ENCODE peak calls at places on chromosomes 3 and 15, in seven cellular contexts. Z is RWPE1, B is endothelial cell, S is cardiac fibroblast, Q is tibial nerve, V is HFFc6, T is fibroblast of mammary gland. C is an unnamed sample.

GRCh38 chr15:41241251-41241964 is 10.3 kb downstream of the CHP1 start:
- DNase-seq in Z (no peak), B (no peak), S (no peak), Q (no peak), V (no peak), T (no peak), C (peak; percentile 4)

GRCh38 chr3:127754411-127755304 is 67.7 kb downstream of the MGLL start:
- DNase-seq in Z (no peak), B (no peak), S (no peak), Q (no peak), V (no peak), T (no peak), C (no peak)

GRCh38 chr15:48440084-48440483 is 108.9 kb downstream of the DUT start:
- DNase-seq in Z (no peak), B (no peak), S (peak; percentile 58), Q (peak; percentile 51), V (peak; percentile 74), T (peak; percentile 93), C (peak; percentile 90)

GRCh38 chr15:60128000-60128376 is 123.9 kb downstream of the FOXB1 start:
- DNase-seq in Z (no peak), B (no peak), S (peak; percentile 54), Q (no peak), V (peak; percentile 16), T (peak; percentile 33), C (no peak)

GRCh38 chr15:87940763-87941162 is 315.8 kb downstream of the NTRK3 start:
- DNase-seq in Z (no peak), B (no peak), S (no peak), Q (no peak), V (no peak), T (no peak), C (peak; percentile 38)

GRCh38 chr3:193737191-193737751 is 144.3 kb downstream of the OPA1 start:
- DNase-seq in Z (no peak), B (no peak), S (no peak), Q (no peak), V (no peak), T (no peak), C (no peak)

GRCh38 chr15:33808720-33809119 is 159.6 kb upstream of the CHRM5 start:
- DNase-seq in Z (no peak), B (no peak), S (no peak), Q (no peak), V (no peak), T (no peak), C (peak; percentile 92)

GRCh38 chr3:53938645-53939044 is 47.0 kb upstream of the SELENOK start:
- DNase-seq in Z (peak; percentile 55), B (peak; percentile 57), S (peak; percentile 72), Q (peak; percentile 58), V (peak; percentile 57), T (peak; percentile 54), C (peak; percentile 58)

GRCh38 chr3:48553886-48554845 is 2.4 kb downstream of the PFKFB4 start:
- DNase-seq in Z (no peak), B (no peak), S (no peak), Q (no peak), V (no peak), T (no peak), C (no peak)

GRCh38 chr3:45127130-45127822 is 18.9 kb downstream of the CDCP1 start:
- DNase-seq in Z (peak; percentile 22), B (no peak), S (no peak), Q (no peak), V (no peak), T (no peak), C (no peak)
- TF ChIP-seq CTCF in Z (no peak), B (no peak), S (no peak), Q (no peak), V (no peak), T (no peak), C (no peak)

GRCh38 chr3:37836589-37836988 is 25.1 kb upstream of the CTDSPL start:
- DNase-seq in Z (no peak), B (no peak), S (no peak), Q (no peak), V (no peak), T (no peak), C (no peak)

DNA sequence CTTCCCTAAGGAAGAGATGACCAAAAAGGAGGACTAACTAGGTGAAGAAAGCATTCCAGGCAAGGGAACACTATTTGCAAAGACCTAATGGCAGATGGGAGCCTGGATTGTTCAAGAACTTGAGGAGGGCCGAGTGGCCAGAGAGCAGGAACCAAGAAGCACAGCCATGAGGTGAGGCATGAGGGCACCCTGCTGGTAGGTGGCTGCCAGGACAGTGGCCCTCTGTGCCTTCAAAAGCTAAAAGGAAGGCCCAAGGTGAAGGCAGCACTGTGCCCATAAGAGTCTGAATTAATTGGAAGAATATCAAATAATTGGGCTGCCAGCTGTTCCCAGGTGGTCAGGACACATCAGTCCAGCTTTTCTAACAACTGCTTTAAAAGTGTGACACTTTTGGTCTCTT is 27.9 kb upstream of the CTDSPL start:
- DNase-seq in Z (no peak), B (peak; percentile 25), S (no peak), Q (no peak), V (no peak), T (no peak), C (no peak)
- TF ChIP-seq CTCF in Z (no peak), B (peak; percentile 41), S (peak; percentile 6), Q (no peak), V (peak; percentile 46), T (peak; percentile 5), C (peak; percentile 25)

DNA sequence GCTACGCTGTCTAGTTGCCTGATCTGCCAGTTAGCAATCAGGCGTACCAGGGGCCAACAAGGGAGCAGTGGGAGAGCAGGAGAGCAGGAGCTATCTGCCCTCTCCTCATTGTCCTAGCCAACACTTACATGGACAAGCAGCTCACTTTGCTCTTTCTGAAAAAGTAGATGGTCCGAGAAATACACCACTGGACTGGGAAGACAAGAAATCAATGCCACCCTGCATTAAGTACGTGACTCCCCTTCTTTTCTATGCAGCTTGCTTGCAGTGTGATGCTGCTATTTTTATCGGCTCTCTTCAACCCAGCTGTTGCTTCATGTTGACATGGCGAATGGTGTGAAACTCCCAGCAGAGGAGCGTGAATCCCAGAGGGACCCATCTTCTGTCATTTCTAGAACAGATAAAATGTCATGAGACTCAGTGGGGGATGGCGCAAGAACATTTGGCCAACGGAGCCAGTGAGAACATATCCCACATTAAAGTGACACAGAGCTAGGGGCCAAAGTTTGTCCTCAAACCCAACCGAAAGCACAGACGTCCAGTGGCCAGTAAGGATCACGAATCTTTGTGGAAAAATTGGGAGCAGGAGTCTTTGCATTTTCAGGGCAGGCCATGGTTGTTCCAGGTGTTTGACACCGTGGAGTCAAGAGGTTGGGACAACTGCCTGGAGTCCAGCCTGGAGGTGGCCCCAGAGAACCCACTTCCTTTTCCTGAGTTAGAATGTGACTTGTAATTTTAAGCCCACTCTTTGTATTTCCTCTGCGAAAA is 53.7 kb upstream of the MEF2A start:
- DNase-seq in Z (no peak), B (no peak), S (peak; percentile 26), Q (peak; percentile 47), V (no peak), T (no peak), C (no peak)
- TF ChIP-seq CTCF in Z (no peak), B (no peak), S (no peak), Q (no peak), V (no peak), T (no peak), C (no peak)

GRCh38 chr3:141231101-141231922 is at the start of gene PXYLP1:
- DNase-seq in Z (peak; percentile 81), B (peak; percentile 92), S (peak; percentile 87), Q (peak; percentile 85), V (peak; percentile 87), T (peak; percentile 81), C (peak; percentile 84)
- TF ChIP-seq CTCF in Z (peak; percentile 96), B (peak; percentile 61), S (peak; percentile 3), Q (peak; percentile 73), V (peak; percentile 79), T (no peak), C (peak; percentile 46)

C was measured in fibroblast of the aortic adventitia.